ENCODE peak calls at places on chromosomes 12 and 14, in five cellular contexts. One of them, this sample, is unnamed.

GRCh38 chr12:12008931-12009611 is 61.7 kb upstream of the BCL2L14 start:
- DNase-seq in stimulated activated CD8-positive, alpha-beta memory T cell treated with anti-CD3 and anti-CD28 coated beads, Interleukin-7, amount 100 ng/mL, for 1 hour: no peak
- DNase-seq in NCI-H226: peak
- DNase-seq in CD8-positive, alpha-beta memory T cell: peak
- DNase-seq in mucosa of descending colon: peak
- DNase-seq in this sample: peak

GRCh38 chr12:25592725-25593495 is 39.8 kb upstream of the LMNTD1 start:
- DNase-seq in stimulated activated CD8-positive, alpha-beta memory T cell treated with anti-CD3 and anti-CD28 coated beads, Interleukin-7, amount 100 ng/mL, for 1 hour: no peak
- DNase-seq in NCI-H226: no peak
- DNase-seq in CD8-positive, alpha-beta memory T cell: no peak
- DNase-seq in mucosa of descending colon: no peak
- DNase-seq in this sample: no peak

GRCh38 chr14:77562681-77563080 is 53.8 kb downstream of the SPTLC2 start:
- DNase-seq in stimulated activated CD8-positive, alpha-beta memory T cell treated with anti-CD3 and anti-CD28 coated beads, Interleukin-7, amount 100 ng/mL, for 1 hour: no peak
- DNase-seq in NCI-H226: no peak
- DNase-seq in CD8-positive, alpha-beta memory T cell: no peak
- DNase-seq in mucosa of descending colon: no peak
- DNase-seq in this sample: peak

GRCh38 chr12:120283318-120283717 is 8.4 kb downstream of the RNU4-2 start:
- DNase-seq in stimulated activated CD8-positive, alpha-beta memory T cell treated with anti-CD3 and anti-CD28 coated beads, Interleukin-7, amount 100 ng/mL, for 1 hour: no peak
- DNase-seq in NCI-H226: peak
- DNase-seq in CD8-positive, alpha-beta memory T cell: no peak
- DNase-seq in mucosa of descending colon: no peak
- DNase-seq in this sample: no peak

GRCh38 chr12:108311605-108312004 is 27.5 kb downstream of the CMKLR1 start:
- DNase-seq in stimulated activated CD8-positive, alpha-beta memory T cell treated with anti-CD3 and anti-CD28 coated beads, Interleukin-7, amount 100 ng/mL, for 1 hour: no peak
- DNase-seq in NCI-H226: no peak
- DNase-seq in CD8-positive, alpha-beta memory T cell: no peak
- DNase-seq in mucosa of descending colon: no peak
- DNase-seq in this sample: no peak

GRCh38 chr12:122029620-122030426 is 8.1 kb downstream of the BCL7A start:
- DNase-seq in stimulated activated CD8-positive, alpha-beta memory T cell treated with anti-CD3 and anti-CD28 coated beads, Interleukin-7, amount 100 ng/mL, for 1 hour: no peak
- DNase-seq in NCI-H226: no peak
- DNase-seq in CD8-positive, alpha-beta memory T cell: no peak
- DNase-seq in mucosa of descending colon: no peak
- DNase-seq in this sample: no peak

GRCh38 chr12:121534495-121535148 is 46.2 kb downstream of the KDM2B start:
- DNase-seq in stimulated activated CD8-positive, alpha-beta memory T cell treated with anti-CD3 and anti-CD28 coated beads, Interleukin-7, amount 100 ng/mL, for 1 hour: peak
- DNase-seq in NCI-H226: no peak
- DNase-seq in CD8-positive, alpha-beta memory T cell: peak
- DNase-seq in mucosa of descending colon: no peak
- DNase-seq in this sample: no peak

GRCh38 chr12:7868391-7868790 is 4.3 kb downstream of the SLC2A14 start:
- DNase-seq in stimulated activated CD8-positive, alpha-beta memory T cell treated with anti-CD3 and anti-CD28 coated beads, Interleukin-7, amount 100 ng/mL, for 1 hour: no peak
- DNase-seq in NCI-H226: peak
- DNase-seq in CD8-positive, alpha-beta memory T cell: no peak
- DNase-seq in mucosa of descending colon: no peak
- DNase-seq in this sample: peak

GRCh38 chr12:69972136-69972535 is 147.1 kb downstream of the MYRFL start:
- DNase-seq in stimulated activated CD8-positive, alpha-beta memory T cell treated with anti-CD3 and anti-CD28 coated beads, Interleukin-7, amount 100 ng/mL, for 1 hour: no peak
- DNase-seq in NCI-H226: no peak
- DNase-seq in CD8-positive, alpha-beta memory T cell: no peak
- DNase-seq in mucosa of descending colon: no peak
- DNase-seq in this sample: no peak

GRCh38 chr14:30143617-30144016 is 216.0 kb upstream of the PRKD1 start:
- DNase-seq in stimulated activated CD8-positive, alpha-beta memory T cell treated with anti-CD3 and anti-CD28 coated beads, Interleukin-7, amount 100 ng/mL, for 1 hour: no peak
- DNase-seq in NCI-H226: no peak
- DNase-seq in CD8-positive, alpha-beta memory T cell: no peak
- DNase-seq in mucosa of descending colon: no peak
- DNase-seq in this sample: no peak

GRCh38 chr14:72621387-72622065 is 272.4 kb downstream of the DPF3 start:
- DNase-seq in stimulated activated CD8-positive, alpha-beta memory T cell treated with anti-CD3 and anti-CD28 coated beads, Interleukin-7, amount 100 ng/mL, for 1 hour: no peak
- DNase-seq in NCI-H226: no peak
- DNase-seq in CD8-positive, alpha-beta memory T cell: no peak
- DNase-seq in mucosa of descending colon: no peak
- DNase-seq in this sample: no peak

GRCh38 chr14:104967414-104968152 is 10.6 kb downstream of the AHNAK2 start:
- DNase-seq in stimulated activated CD8-positive, alpha-beta memory T cell treated with anti-CD3 and anti-CD28 coated beads, Interleukin-7, amount 100 ng/mL, for 1 hour: no peak
- DNase-seq in NCI-H226: peak
- DNase-seq in CD8-positive, alpha-beta memory T cell: no peak
- DNase-seq in mucosa of descending colon: peak
- DNase-seq in this sample: peak

GRCh38 chr14:86404425-86404824 is 874.5 kb downstream of the FLRT2 start:
- DNase-seq in stimulated activated CD8-positive, alpha-beta memory T cell treated with anti-CD3 and anti-CD28 coated beads, Interleukin-7, amount 100 ng/mL, for 1 hour: no peak
- DNase-seq in NCI-H226: no peak
- DNase-seq in CD8-positive, alpha-beta memory T cell: no peak
- DNase-seq in mucosa of descending colon: no peak
- DNase-seq in this sample: peak

GRCh38 chr14:75441731-75442130 is 13.9 kb downstream of the JDP2 start:
- DNase-seq in stimulated activated CD8-positive, alpha-beta memory T cell treated with anti-CD3 and anti-CD28 coated beads, Interleukin-7, amount 100 ng/mL, for 1 hour: no peak
- DNase-seq in NCI-H226: no peak
- DNase-seq in CD8-positive, alpha-beta memory T cell: no peak
- DNase-seq in mucosa of descending colon: no peak
- DNase-seq in this sample: no peak

GRCh38 chr14:100106661-100107112 is 41.5 kb downstream of the EVL start:
- DNase-seq in stimulated activated CD8-positive, alpha-beta memory T cell treated with anti-CD3 and anti-CD28 coated beads, Interleukin-7, amount 100 ng/mL, for 1 hour: no peak
- DNase-seq in NCI-H226: no peak
- DNase-seq in CD8-positive, alpha-beta memory T cell: no peak
- DNase-seq in mucosa of descending colon: no peak
- DNase-seq in this sample: no peak

GRCh38 chr14:34837801-34838322 is 37.3 kb downstream of the BAZ1A start:
- DNase-seq in stimulated activated CD8-positive, alpha-beta memory T cell treated with anti-CD3 and anti-CD28 coated beads, Interleukin-7, amount 100 ng/mL, for 1 hour: no peak
- DNase-seq in NCI-H226: no peak
- DNase-seq in CD8-positive, alpha-beta memory T cell: no peak
- DNase-seq in mucosa of descending colon: no peak
- DNase-seq in this sample: no peak

GRCh38 chr14:81408595-81408994 is 8.5 kb upstream of the STON2 start:
- DNase-seq in stimulated activated CD8-positive, alpha-beta memory T cell treated with anti-CD3 and anti-CD28 coated beads, Interleukin-7, amount 100 ng/mL, for 1 hour: no peak
- DNase-seq in NCI-H226: no peak
- DNase-seq in CD8-positive, alpha-beta memory T cell: no peak
- DNase-seq in mucosa of descending colon: no peak
- DNase-seq in this sample: peak

GRCh38 chr12:124392991-124393790 is 98.3 kb downstream of the RFLNA start:
- DNase-seq in stimulated activated CD8-positive, alpha-beta memory T cell treated with anti-CD3 and anti-CD28 coated beads, Interleukin-7, amount 100 ng/mL, for 1 hour: no peak
- DNase-seq in NCI-H226: peak
- DNase-seq in CD8-positive, alpha-beta memory T cell: no peak
- DNase-seq in mucosa of descending colon: peak
- DNase-seq in this sample: peak

GRCh38 chr14:29278301-29278700 is 511.7 kb downstream of the FOXG1 start:
- DNase-seq in stimulated activated CD8-positive, alpha-beta memory T cell treated with anti-CD3 and anti-CD28 coated beads, Interleukin-7, amount 100 ng/mL, for 1 hour: no peak
- DNase-seq in NCI-H226: no peak
- DNase-seq in CD8-positive, alpha-beta memory T cell: no peak
- DNase-seq in mucosa of descending colon: no peak
- DNase-seq in this sample: no peak

GRCh38 chr14:33432407-33433023 is 493.8 kb downstream of the NPAS3 start:
- DNase-seq in stimulated activated CD8-positive, alpha-beta memory T cell treated with anti-CD3 and anti-CD28 coated beads, Interleukin-7, amount 100 ng/mL, for 1 hour: no peak
- DNase-seq in NCI-H226: no peak
- DNase-seq in CD8-positive, alpha-beta memory T cell: no peak
- DNase-seq in mucosa of descending colon: no peak
- DNase-seq in this sample: peak

GRCh38 chr14:42110167-42110566 is 503.5 kb downstream of the LRFN5 start:
- DNase-seq in stimulated activated CD8-positive, alpha-beta memory T cell treated with anti-CD3 and anti-CD28 coated beads, Interleukin-7, amount 100 ng/mL, for 1 hour: no peak
- DNase-seq in NCI-H226: peak
- DNase-seq in CD8-positive, alpha-beta memory T cell: no peak
- DNase-seq in mucosa of descending colon: no peak
- DNase-seq in this sample: peak